ENCODE peak calls at places on chromosomes 16 and 17, in eight cellular contexts. J is GM10248; H is CD4-positive, alpha-beta T cell; G is cardiac muscle cell; U is stomach; V is mucosa of descending colon; W is AG09309; Z is osteoblast. K is an unnamed sample.

GRCh38 chr17:68326681-68327080 is 35.4 kb downstream of the ARSG start:
- DNase-seq in J (no peak), H (no peak), G (no peak), U (no peak), V (no peak), W (no peak), Z (peak; percentile 67), K (no peak)

GRCh38 chr16:24883714-24884151 is 38.0 kb downstream of the SLC5A11 start:
- DNase-seq in J (no peak), H (no peak), G (no peak), U (no peak), V (no peak), W (no peak), Z (no peak), K (no peak)

GRCh38 chr17:72392056-72393010 is 271.5 kb downstream of the SOX9 start:
- DNase-seq in J (no peak), H (no peak), G (peak; percentile 85), U (no peak), V (no peak), W (peak; percentile 73), Z (peak; percentile 89), K (no peak)

GRCh38 chr17:80123791-80124190 is 22.4 kb downstream of the GAA start:
- DNase-seq in J (no peak), H (no peak), G (peak; percentile 24), U (peak; percentile 25), V (no peak), W (no peak), Z (peak; percentile 69), K (peak; percentile 35)

GRCh38 chr17:37255434-37255833 is 120.4 kb upstream of the C17orf78 start:
- DNase-seq in J (no peak), H (no peak), G (no peak), U (no peak), V (no peak), W (no peak), Z (no peak), K (no peak)

GRCh38 chr16:4052801-4053662 is 63.2 kb downstream of the ADCY9 start:
- DNase-seq in J (no peak), H (no peak), G (peak; percentile 42), U (no peak), V (peak; percentile 76), W (peak; percentile 42), Z (peak; percentile 76), K (peak; percentile 63)

GRCh38 chr16:80997139-80997798 is 9.4 kb downstream of the CMC2 start:
- DNase-seq in J (peak; percentile 31), H (no peak), G (peak; percentile 45), U (no peak), V (no peak), W (no peak), Z (no peak), K (peak; percentile 28)

GRCh38 chr17:56528636-56529170 is 64.8 kb upstream of the NOG start:
- DNase-seq in J (no peak), H (no peak), G (no peak), U (no peak), V (no peak), W (no peak), Z (no peak), K (no peak)

GRCh38 chr16:1941924-1942809 is 832 bp downstream of the MSRB1 start:
- DNase-seq in J (no peak), H (no peak), G (peak; percentile 40), U (no peak), V (no peak), W (no peak), Z (peak; percentile 87), K (peak; percentile 27)

GRCh38 chr17:8896641-8897635 is 29.5 kb upstream of the PIK3R6 start:
- DNase-seq in J (no peak), H (no peak), G (no peak), U (peak; percentile 11), V (no peak), W (no peak), Z (peak; percentile 73), K (no peak)

GRCh38 chr16:27321013-27321960 is 7.5 kb downstream of the IL4R start:
- DNase-seq in J (no peak), H (no peak), G (no peak), U (no peak), V (no peak), W (no peak), Z (peak; percentile 84), K (no peak)

GRCh38 chr17:54979657-54980056 is 11.1 kb downstream of the STXBP4 start:
- DNase-seq in J (no peak), H (no peak), G (no peak), U (no peak), V (no peak), W (no peak), Z (no peak), K (no peak)

GRCh38 chr16:4270091-4270490 is 2.7 kb downstream of the TFAP4 start:
- DNase-seq in J (no peak), H (no peak), G (no peak), U (no peak), V (no peak), W (no peak), Z (no peak), K (no peak)

GRCh38 chr16:86261379-86261778 is 248.9 kb upstream of the FOXF1 start:
- DNase-seq in J (no peak), H (no peak), G (peak; percentile 4), U (no peak), V (no peak), W (no peak), Z (no peak), K (peak; percentile 57)

GRCh38 chr17:8968503-8968902 is 3.0 kb upstream of the PIK3R5 start:
- DNase-seq in J (no peak), H (no peak), G (no peak), U (no peak), V (no peak), W (no peak), Z (no peak), K (no peak)

GRCh38 chr17:7656958-7657715 is 6.4 kb downstream of the ATP1B2 start:
- DNase-seq in J (no peak), H (no peak), G (peak; percentile 68), U (no peak), V (peak; percentile 19), W (no peak), Z (no peak), K (no peak)

GRCh38 chr17:55326030-55326429 is 61.3 kb downstream of the HLF start:
- DNase-seq in J (no peak), H (no peak), G (no peak), U (no peak), V (no peak), W (no peak), Z (no peak), K (no peak)

GRCh38 chr17:31261596-31261995 is 35.4 kb downstream of the OMG start:
- DNase-seq in J (no peak), H (no peak), G (no peak), U (no peak), V (no peak), W (no peak), Z (no peak), K (no peak)

GRCh38 chr17:31260151-31260550 is 36.9 kb downstream of the OMG start:
- DNase-seq in J (no peak), H (no peak), G (no peak), U (no peak), V (no peak), W (no peak), Z (no peak), K (no peak)

GRCh38 chr17:31269597-31269996 is 27.4 kb downstream of the OMG start:
- DNase-seq in J (no peak), H (no peak), G (peak; percentile 97), U (no peak), V (no peak), W (peak; percentile 99), Z (peak; percentile 88), K (peak; percentile 41)

GRCh38 chr17:31269178-31269577 is 27.9 kb downstream of the OMG start:
- DNase-seq in J (no peak), H (no peak), G (peak; percentile 28), U (no peak), V (no peak), W (no peak), Z (no peak), K (no peak)

DNA sequence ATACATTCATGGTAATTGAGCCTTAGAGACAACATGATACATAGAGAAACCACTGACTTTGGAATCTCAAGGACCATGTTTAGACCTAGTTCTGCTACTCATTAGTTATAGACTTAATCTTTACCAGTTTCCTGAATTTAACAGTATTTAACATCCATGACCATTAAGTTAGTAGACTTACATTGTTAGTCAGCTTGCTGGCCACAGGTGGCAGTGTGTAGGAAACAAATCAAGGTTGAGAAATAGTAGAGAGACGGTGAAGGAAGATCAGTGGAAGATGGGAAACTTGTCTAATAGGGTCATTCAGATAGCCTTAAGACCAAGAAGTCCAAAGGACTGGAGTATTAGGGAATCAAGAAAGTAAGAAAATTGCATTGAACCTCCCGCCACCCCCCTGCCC is 31.0 kb downstream of the OMG start:
- DNase-seq in J (no peak), H (no peak), G (no peak), U (no peak), V (no peak), W (no peak), Z (no peak), K (no peak)
- TF ChIP-seq CTCF in J (peak; percentile 18), H (peak; percentile 56), G (peak; percentile 24), U (no peak), V (no peak), W (peak; percentile 15), Z (peak; percentile 26), K (no peak)

DNA sequence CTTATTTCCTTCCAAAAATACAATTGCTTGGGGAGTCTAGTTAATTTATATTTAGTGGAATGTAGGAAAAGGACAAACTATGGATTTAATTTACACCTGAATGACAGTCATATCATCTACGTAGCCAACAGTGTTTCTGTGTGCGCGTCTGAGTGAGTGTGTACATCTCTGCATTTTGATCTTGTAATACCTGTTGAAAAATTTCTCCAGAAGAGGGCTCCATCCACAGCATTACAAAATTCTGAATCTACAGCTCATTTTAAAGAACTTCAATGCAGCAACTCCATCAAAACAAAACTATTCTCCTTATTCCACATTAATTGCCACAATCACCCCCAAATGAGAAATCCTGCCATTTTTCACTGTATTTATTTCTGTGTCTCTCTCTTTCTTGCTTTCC is 3.9 kb downstream of the CDH13 start:
- DNase-seq in J (no peak), H (no peak), G (peak; percentile 51), U (no peak), V (no peak), W (no peak), Z (peak; percentile 53), K (no peak)
- TF ChIP-seq CTCF in J (peak; percentile 23), H (peak; percentile 42), G (peak; percentile 36), U (no peak), V (no peak), W (peak; percentile 47), Z (peak; percentile 37), K (no peak)

GRCh38 chr17:61314368-61315078 is 85.1 kb upstream of the TBX2 start:
- DNase-seq in J (no peak), H (no peak), G (peak; percentile 89), U (peak; percentile 58), V (no peak), W (no peak), Z (peak; percentile 77), K (no peak)
- TF ChIP-seq CTCF in J (no peak), H (no peak), G (peak; percentile 37), U (peak; percentile 26), V (no peak), W (peak; percentile 23), Z (peak; percentile 25), K (no peak)

GRCh38 chr17:13576661-13577526 is 24.8 kb downstream of the HS3ST3A1 start:
- DNase-seq in J (no peak), H (no peak), G (no peak), U (no peak), V (no peak), W (no peak), Z (peak; percentile 75), K (no peak)
- TF ChIP-seq CTCF in J (no peak), H (no peak), G (peak; percentile 5), U (no peak), V (no peak), W (peak; percentile 4), Z (peak; percentile 30), K (no peak)

GRCh38 chr16:64345142-64345541 is 776.7 kb downstream of the CDH11 start:
- DNase-seq in J (no peak), H (no peak), G (no peak), U (no peak), V (no peak), W (no peak), Z (no peak), K (no peak)
- TF ChIP-seq CTCF in J (no peak), H (no peak), G (no peak), U (no peak), V (no peak), W (no peak), Z (no peak), K (no peak)

K was measured in Calu3.